ENCODE peak calls at places on chromosomes 16 and 17, in six cellular contexts. One of them, this sample, is unnamed.

GRCh38 chr17:2025220-2025621 is at the start of gene RTN4RL1:
- DNase-seq in adrenal gland: peak
- DNase-seq in right cardiac atrium: peak
- DNase-seq in memory B cell: no peak
- DNase-seq in mesendoderm: peak
- DNase-seq in HS-27A: no peak
- DNase-seq in this sample: no peak

GRCh38 chr16:48272837-48273421 is 25.6 kb upstream of the ABCC11 start:
- DNase-seq in HS-27A: no peak
- DNase-seq in mesendoderm: no peak
- DNase-seq in adrenal gland: no peak
- DNase-seq in right cardiac atrium: no peak
- DNase-seq in memory B cell: no peak
- DNase-seq in this sample: peak

GRCh38 chr16:72985148-72985882 is 62.6 kb downstream of the ZFHX3 start:
- DNase-seq in HS-27A: no peak
- DNase-seq in mesendoderm: no peak
- DNase-seq in adrenal gland: peak
- DNase-seq in right cardiac atrium: peak
- DNase-seq in memory B cell: no peak
- DNase-seq in this sample: no peak

GRCh38 chr17:14750866-14751265 is 450.0 kb downstream of the HS3ST3B1 start:
- DNase-seq in mesendoderm: no peak
- DNase-seq in memory B cell: no peak
- DNase-seq in HS-27A: no peak
- DNase-seq in adrenal gland: no peak
- DNase-seq in right cardiac atrium: no peak
- DNase-seq in this sample: no peak

GRCh38 chr16:75591001-75591852 is 25.0 kb downstream of the GABARAPL2 start:
- DNase-seq in adrenal gland: peak
- DNase-seq in HS-27A: no peak
- DNase-seq in right cardiac atrium: peak
- DNase-seq in mesendoderm: peak
- DNase-seq in memory B cell: no peak
- DNase-seq in this sample: no peak

GRCh38 chr16:30526823-30527634 is 663 bp upstream of the ZNF768 start:
- DNase-seq in HS-27A: peak
- DNase-seq in adrenal gland: peak
- DNase-seq in right cardiac atrium: peak
- DNase-seq in memory B cell: peak
- DNase-seq in mesendoderm: peak
- DNase-seq in this sample: peak

GRCh38 chr17:12995106-12995895 is 22.5 kb downstream of the ELAC2 start:
- DNase-seq in adrenal gland: no peak
- DNase-seq in right cardiac atrium: no peak
- DNase-seq in mesendoderm: no peak
- DNase-seq in HS-27A: no peak
- DNase-seq in memory B cell: no peak
- DNase-seq in this sample: no peak

GRCh38 chr16:61344791-61345190 is 691.4 kb downstream of the CDH8 start:
- DNase-seq in mesendoderm: no peak
- DNase-seq in HS-27A: no peak
- DNase-seq in adrenal gland: no peak
- DNase-seq in memory B cell: no peak
- DNase-seq in right cardiac atrium: no peak
- DNase-seq in this sample: no peak

GRCh38 chr17:50689251-50689650 is 18.5 kb downstream of the ANKRD40 start:
- DNase-seq in adrenal gland: peak
- DNase-seq in HS-27A: no peak
- DNase-seq in memory B cell: no peak
- DNase-seq in mesendoderm: peak
- DNase-seq in right cardiac atrium: no peak
- DNase-seq in this sample: no peak

GRCh38 chr17:47270946-47271705 is 17.5 kb downstream of the ITGB3 start:
- DNase-seq in adrenal gland: no peak
- DNase-seq in mesendoderm: no peak
- DNase-seq in memory B cell: no peak
- DNase-seq in HS-27A: no peak
- DNase-seq in right cardiac atrium: no peak
- DNase-seq in this sample: no peak

GRCh38 chr17:36849871-36850348 is 87.4 kb upstream of the LHX1 start:
- DNase-seq in adrenal gland: no peak
- DNase-seq in memory B cell: no peak
- DNase-seq in right cardiac atrium: no peak
- DNase-seq in HS-27A: no peak
- DNase-seq in mesendoderm: peak
- DNase-seq in this sample: peak

GRCh38 chr17:13943859-13944258 is 125.4 kb upstream of the COX10 start:
- DNase-seq in mesendoderm: no peak
- DNase-seq in memory B cell: no peak
- DNase-seq in HS-27A: no peak
- DNase-seq in adrenal gland: no peak
- DNase-seq in right cardiac atrium: no peak
- DNase-seq in this sample: no peak

GRCh38 chr16:17351471-17352045 is 119.2 kb downstream of the XYLT1 start:
- DNase-seq in memory B cell: no peak
- DNase-seq in mesendoderm: no peak
- DNase-seq in adrenal gland: no peak
- DNase-seq in HS-27A: no peak
- DNase-seq in right cardiac atrium: no peak
- DNase-seq in this sample: no peak

GRCh38 chr16:70769761-70770160 is 31.2 kb downstream of the VAC14 start:
- DNase-seq in mesendoderm: no peak
- DNase-seq in right cardiac atrium: no peak
- DNase-seq in memory B cell: no peak
- DNase-seq in HS-27A: no peak
- DNase-seq in adrenal gland: no peak
- DNase-seq in this sample: no peak

GRCh38 chr17:27453466-27453865 is 2.8 kb upstream of the KSR1 start:
- DNase-seq in HS-27A: no peak
- DNase-seq in right cardiac atrium: no peak
- DNase-seq in mesendoderm: no peak
- DNase-seq in memory B cell: no peak
- DNase-seq in adrenal gland: no peak
- DNase-seq in this sample: no peak

GRCh38 chr17:50719924-50720805 is 762 bp downstream of the LUC7L3 start:
- DNase-seq in right cardiac atrium: no peak
- DNase-seq in mesendoderm: no peak
- DNase-seq in HS-27A: no peak
- DNase-seq in adrenal gland: no peak
- DNase-seq in memory B cell: no peak
- DNase-seq in this sample: no peak

This sample was measured in COLO829.